ENCODE peak calls at places on chromosome 13, in nine cellular contexts. H is BJ; R is stimulated activated CD4-positive, alpha-beta T cell treated with anti-CD3 and anti-CD28 coated beads, Interleukin-4, amount 100 ng/mL, for 24 hours; U is 8988T; J is NCI-H146; P is ureter; Q is GM23248; E is endodermal cell; B is AG09319. L is an unnamed sample.

GRCh38 chr13:36680918-36681317 is 7.1 kb downstream of the SERTM1 start:
- DNase-seq in H (no peak), R (no peak), U (no peak), J (no peak), P (no peak), Q (no peak), E (no peak), B (no peak), L (no peak)

GRCh38 chr13:112703935-112704633 is 14.2 kb downstream of the ATP11A start:
- DNase-seq in H (no peak), R (no peak), U (no peak), J (no peak), P (no peak), Q (no peak), E (peak; percentile 58), B (no peak), L (no peak)

GRCh38 chr13:32829676-32830091 is 186.5 kb upstream of the KL start:
- DNase-seq in H (peak; percentile 4), R (no peak), U (no peak), J (no peak), P (no peak), Q (peak; percentile 74), E (peak; percentile 83), B (no peak), L (no peak)

GRCh38 chr13:49240017-49240416 is 7.7 kb upstream of the CDADC1 start:
- DNase-seq in H (no peak), R (peak; percentile 46), U (no peak), J (peak; percentile 4), P (no peak), Q (peak; percentile 76), E (peak; percentile 63), B (no peak), L (no peak)

GRCh38 chr13:101514695-101515275 is 62.3 kb downstream of the ITGBL1 start:
- DNase-seq in H (no peak), R (peak; percentile 27), U (no peak), J (peak; percentile 76), P (no peak), Q (peak; percentile 74), E (peak; percentile 53), B (no peak), L (peak; percentile 69)

GRCh38 chr13:24664726-24665409 is 15.3 kb upstream of the ATP12A start:
- DNase-seq in H (no peak), R (no peak), U (peak; percentile 48), J (no peak), P (no peak), Q (peak; percentile 85), E (no peak), B (no peak), L (no peak)

GRCh38 chr13:21435710-21436151 is 23.4 kb downstream of the ZDHHC20 start:
- DNase-seq in H (peak; percentile 51), R (peak; percentile 47), U (no peak), J (no peak), P (peak; percentile 57), Q (peak; percentile 94), E (no peak), B (peak; percentile 65), L (no peak)

GRCh38 chr13:79222427-79223205 is 183.4 kb downstream of the RBM26 start:
- DNase-seq in H (no peak), R (no peak), U (no peak), J (no peak), P (no peak), Q (no peak), E (no peak), B (no peak), L (no peak)

GRCh38 chr13:33340631-33341030 is 55.1 kb upstream of the STARD13 start:
- DNase-seq in H (peak; percentile 35), R (no peak), U (no peak), J (no peak), P (no peak), Q (peak; percentile 64), E (no peak), B (no peak), L (no peak)

GRCh38 chr13:99955747-99956472 is 15.7 kb downstream of the ZIC5 start:
- DNase-seq in H (no peak), R (no peak), U (no peak), J (no peak), P (no peak), Q (peak; percentile 69), E (peak; percentile 78), B (no peak), L (no peak)

GRCh38 chr13:36445806-36446423 is 13.6 kb downstream of the CCNA1 start:
- DNase-seq in H (no peak), R (no peak), U (no peak), J (no peak), P (no peak), Q (no peak), E (no peak), B (no peak), L (no peak)

GRCh38 chr13:94706854-94707399 is 5.4 kb downstream of the SOX21 start:
- DNase-seq in H (no peak), R (no peak), U (no peak), J (no peak), P (no peak), Q (no peak), E (no peak), B (no peak), L (no peak)

GRCh38 chr13:51804295-51805172 is 571 bp upstream of the DHRS12 start:
- DNase-seq in H (no peak), R (peak; percentile 56), U (no peak), J (no peak), P (no peak), Q (peak; percentile 40), E (no peak), B (no peak), L (no peak)

GRCh38 chr13:77509221-77509620 is 26.3 kb upstream of the SCEL start:
- DNase-seq in H (no peak), R (no peak), U (no peak), J (no peak), P (no peak), Q (peak; percentile 43), E (no peak), B (no peak), L (no peak)

GRCh38 chr13:114118763-114119123 is 13.7 kb downstream of the RASA3 start:
- DNase-seq in H (no peak), R (no peak), U (no peak), J (no peak), P (no peak), Q (peak; percentile 65), E (no peak), B (no peak), L (no peak)

L was measured in NCI-H748 treated with DMSO at 0.1 percent for 48 hours.